ENCODE peak calls at places on chromosomes 1 and 21, in nine cellular contexts. I is GM06990, K is PC-9, Z is psoas muscle, O is endothelial cell, F is brain microvascular endothelial cell, N is ovary, Y is heart left ventricle, S is kidney epithelial cell. Q is an unnamed sample.
A peak's percentile ranks its signal among the peaks of the same experiment; 100 is the strongest.

GRCh38 chr1:67675800-67676199 is 9.2 kb upstream of the GADD45A start:
- DNase-seq in K (no peak), F (no peak), Z (no peak), O (no peak), I (no peak), N (no peak), Y (no peak), S (no peak), Q (no peak)

GRCh38 chr1:159960721-159961381 is 6.8 kb upstream of the SLAMF9 start:
- DNase-seq in S (no peak), F (peak; percentile 7), O (no peak), Z (peak; percentile 74), I (no peak), Y (peak; percentile 69), K (peak; percentile 88), N (no peak), Q (no peak)

GRCh38 chr21:41369915-41370839 is 8.3 kb downstream of the MX2 start:
- DNase-seq in Y (no peak), S (no peak), O (no peak), I (peak; percentile 41), K (no peak), F (no peak), Z (no peak), N (no peak), Q (peak; percentile 64)

GRCh38 chr21:32351428-32351827 is 41.4 kb downstream of the URB1 start:
- DNase-seq in O (no peak), F (no peak), S (no peak), I (no peak), K (no peak), N (no peak), Z (no peak), Y (no peak), Q (peak; percentile 32)

GRCh38 chr1:165187020-165187628 is 169.4 kb downstream of the LMX1A start:
- DNase-seq in Z (no peak), Y (no peak), K (no peak), S (no peak), F (no peak), I (no peak), N (no peak), O (no peak), Q (no peak)

GRCh38 chr1:147651466-147651865 is 18.9 kb downstream of the ACP6 start:
- DNase-seq in Y (no peak), Z (no peak), I (no peak), F (no peak), O (no peak), N (no peak), K (peak; percentile 21), S (peak; percentile 57), Q (no peak)

GRCh38 chr1:208234721-208235120 is 9.5 kb downstream of the PLXNA2 start:
- DNase-seq in I (no peak), N (no peak), Z (peak; percentile 35), Y (no peak), K (no peak), S (no peak), F (no peak), O (no peak), Q (no peak)

GRCh38 chr1:107318932-107319331 is 178.1 kb downstream of the NTNG1 start:
- DNase-seq in S (no peak), Y (no peak), K (no peak), Z (no peak), F (no peak), N (no peak), I (no peak), O (peak; percentile 3), Q (peak; percentile 2)

GRCh38 chr21:46322351-46323226 is 1.1 kb downstream of the C21orf58 start:
- DNase-seq in K (peak; percentile 14), Y (no peak), Z (no peak), N (peak; percentile 53), I (no peak), S (no peak), O (peak; percentile 27), F (peak; percentile 42), Q (peak; percentile 7)

GRCh38 chr1:12540580-12541273 is 77.3 kb downstream of the DHRS3 start:
- DNase-seq in I (no peak), N (no peak), Y (no peak), F (no peak), Z (no peak), S (no peak), K (no peak), O (no peak), Q (no peak)

DNA sequence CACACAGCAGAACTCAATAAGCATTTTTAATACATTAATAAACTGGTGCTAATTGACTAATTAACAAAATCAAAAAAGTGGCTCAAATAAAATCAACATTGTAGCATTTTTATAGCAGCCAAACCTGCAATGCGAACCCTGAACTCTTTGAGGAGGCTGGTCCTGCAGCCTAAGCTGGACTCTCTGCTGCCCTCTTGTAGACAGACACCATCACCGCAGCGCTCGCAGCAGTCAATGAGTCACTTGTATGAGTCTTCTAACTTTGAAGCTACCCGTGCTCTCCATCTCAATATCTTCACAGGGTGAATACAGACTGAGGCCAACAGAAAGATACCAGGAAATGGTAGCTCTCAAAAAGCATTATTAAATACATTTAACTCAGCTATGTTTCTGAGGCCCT is 9.7 kb upstream of the KRTAP7-1 start:
- DNase-seq in N (no peak), Z (no peak), I (no peak), K (no peak), O (peak; percentile 60), F (peak; percentile 4), Y (no peak), S (no peak), Q (peak; percentile 9)
- TF ChIP-seq CTCF in N (no peak), Z (no peak), I (peak; percentile 73), K (peak; percentile 58), O (peak; percentile 65), F (peak; percentile 45), Y (peak; percentile 26), S (peak; percentile 67), Q (peak; percentile 33)

GRCh38 chr1:205746757-205747412 is 3.1 kb downstream of the NUCKS1 start:
- DNase-seq in O (no peak), Y (no peak), S (no peak), N (no peak), F (no peak), Z (no peak), K (no peak), I (no peak), Q (no peak)

GRCh38 chr1:205748398-205749093 is 1.4 kb downstream of the NUCKS1 start:
- DNase-seq in Z (no peak), S (no peak), N (no peak), O (no peak), Y (no peak), K (no peak), I (no peak), F (peak; percentile 54), Q (peak; percentile 18)

GRCh38 chr1:205749094-205749825 is 722 bp downstream of the NUCKS1 start:
- DNase-seq in F (peak; percentile 94), S (peak; percentile 63), O (peak; percentile 95), K (peak; percentile 99), Y (peak; percentile 97), I (peak; percentile 95), N (peak; percentile 95), Z (peak; percentile 95), Q (peak; percentile 98)

GRCh38 chr1:205750683-205751651 is 985 bp upstream of the NUCKS1 start:
- DNase-seq in O (no peak), I (no peak), F (no peak), K (no peak), Y (no peak), N (no peak), S (no peak), Z (no peak), Q (no peak)

DNA sequence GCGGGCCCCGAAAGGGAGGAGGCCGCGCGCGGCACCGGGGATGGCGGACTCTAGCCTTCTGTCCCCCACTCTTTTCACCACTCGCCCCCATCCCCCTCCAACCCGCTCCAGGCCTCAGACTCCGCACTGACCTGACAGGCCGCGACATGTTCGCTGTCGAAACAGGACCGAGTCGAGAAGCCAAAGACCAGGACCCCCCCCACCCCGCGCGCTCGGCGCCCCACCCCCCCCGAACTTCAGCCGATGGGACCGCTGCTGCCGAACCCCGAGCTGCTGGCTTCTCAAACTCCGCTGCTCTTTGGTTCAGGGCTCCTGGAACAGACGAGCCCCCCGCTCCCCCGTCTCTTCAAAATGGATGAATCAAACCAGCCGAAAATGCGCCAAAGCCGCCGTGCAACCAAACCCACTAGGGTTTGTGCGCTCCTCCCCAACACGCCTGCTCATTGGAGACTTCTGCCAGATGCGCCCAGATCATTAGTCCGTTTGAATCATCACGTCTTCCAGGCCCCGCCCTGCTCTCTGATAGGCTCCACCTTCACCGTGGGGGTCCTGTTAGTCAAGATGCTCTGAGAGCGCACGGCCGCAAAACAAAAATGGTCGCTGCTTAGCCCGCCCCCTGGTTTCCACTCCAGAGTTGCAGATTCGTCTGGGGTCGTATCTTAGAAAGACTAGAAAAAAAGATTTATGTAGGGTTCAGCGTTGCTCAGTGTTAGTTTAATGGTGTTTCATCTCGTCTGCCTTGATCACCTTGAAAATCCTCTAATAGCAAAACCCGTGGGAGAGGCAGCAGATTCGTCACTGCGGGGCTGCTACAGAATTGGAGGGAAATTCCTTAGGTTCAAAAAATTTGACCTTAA is at the start of gene NUCKS1:
- DNase-seq in O (peak; percentile 90), I (peak; percentile 91), Y (peak; percentile 100), F (peak; percentile 100), S (peak; percentile 93), Z (peak; percentile 99), N (peak; percentile 98), K (peak; percentile 97), Q (peak; percentile 91)
- TF ChIP-seq CTCF in O (no peak), I (no peak), Y (peak; percentile 41), F (peak; percentile 38), S (no peak), Z (peak; percentile 23), N (peak; percentile 25), K (no peak), Q (no peak)

DNA sequence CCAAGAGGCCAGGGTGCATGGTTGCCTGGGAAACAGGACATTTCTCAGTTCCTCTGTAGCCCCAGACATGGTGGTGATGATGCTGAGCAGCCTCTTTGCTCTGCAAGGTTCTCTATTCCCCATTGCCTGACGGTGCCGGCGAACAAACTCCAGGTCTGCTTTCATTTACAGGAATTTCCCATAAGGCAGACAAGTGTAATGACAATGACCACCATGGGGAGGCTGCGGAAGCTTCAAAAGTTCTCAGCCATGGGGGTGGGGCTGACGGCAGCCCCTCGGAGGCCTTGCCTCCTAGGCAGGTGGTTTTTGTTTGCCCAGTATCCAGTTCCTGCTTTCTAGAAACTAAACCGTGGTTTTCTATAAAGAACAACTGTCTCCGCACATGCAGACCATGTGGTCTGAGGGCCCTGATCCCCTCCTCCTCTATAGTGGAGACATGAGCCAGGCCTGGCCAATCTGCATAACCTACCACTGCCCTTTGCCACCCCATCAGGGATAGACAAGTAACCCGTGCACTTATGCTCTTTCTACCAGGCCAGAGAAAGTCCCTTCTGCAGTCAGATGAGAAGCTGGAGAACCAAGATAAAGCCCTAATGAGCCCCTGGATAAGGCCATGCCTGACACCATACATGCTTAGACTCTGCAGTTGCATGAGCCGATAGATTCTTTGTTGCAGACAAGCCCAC is 54.0 kb downstream of the LDLRAD2 start:
- DNase-seq in Y (no peak), N (no peak), F (no peak), Z (no peak), I (peak; percentile 82), O (peak; percentile 28), K (no peak), S (no peak), Q (peak; percentile 88)
- TF ChIP-seq CTCF in Y (no peak), N (no peak), F (peak; percentile 31), Z (no peak), I (no peak), O (peak; percentile 28), K (no peak), S (no peak), Q (no peak)

DNA sequence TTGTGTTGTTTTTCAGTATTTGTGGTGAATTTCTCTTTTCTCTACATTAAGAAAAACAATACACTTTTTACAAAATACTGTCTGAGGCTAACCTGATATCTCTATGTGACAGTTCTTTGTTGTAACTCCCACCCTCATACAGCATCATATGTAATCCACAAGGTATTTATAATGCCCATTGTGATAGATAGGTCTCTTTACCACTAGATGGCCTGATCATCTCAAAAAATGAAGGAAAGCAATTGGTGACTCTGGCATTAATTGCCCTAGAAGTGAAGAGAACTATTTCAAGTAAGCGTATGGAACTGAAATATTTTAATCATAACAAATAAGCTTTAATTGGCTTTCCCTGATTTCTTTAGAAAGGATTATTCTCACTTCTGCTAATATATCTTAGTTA is 36.2 kb upstream of the HFM1 start:
- DNase-seq in O (no peak), S (no peak), Z (no peak), Y (no peak), F (no peak), N (no peak), I (no peak), K (no peak), Q (no peak)
- TF ChIP-seq CTCF in O (no peak), S (peak; percentile 13), Z (no peak), Y (peak; percentile 24), F (peak; percentile 13), N (no peak), I (peak; percentile 32), K (peak; percentile 66), Q (no peak)

Q was measured in GM20000.